ENCODE peak calls at places on chromosomes 3 and 15, in ten cellular contexts. R is mesenchymal stem cell, S is astrocyte, B is fibroblast of lung, N is thoracic aorta, A is psoas muscle, V is right lobe of liver, H is mucosa of descending colon, Q is GM23248, X is aorta. Z is an unnamed sample.

GRCh38 chr3:133280591-133280990 is 119.3 kb upstream of the BFSP2 start:
- DNase-seq in B (no peak), V (no peak), Q (no peak), H (no peak), R (no peak), A (no peak), X (no peak), N (no peak), S (no peak), Z (no peak)

GRCh38 chr15:100093211-100094126 is 248.3 kb downstream of the ADAMTS17 start:
- DNase-seq in A (no peak), B (peak; percentile 70), S (peak; percentile 88), R (peak; percentile 87), V (no peak), N (no peak), Q (no peak), H (no peak), X (no peak), Z (no peak)

GRCh38 chr3:78398401-78398800 is 1358.5 kb downstream of the ROBO2 start:
- DNase-seq in A (no peak), S (no peak), N (no peak), X (no peak), Q (no peak), B (no peak), R (no peak), H (no peak), V (no peak), Z (no peak)

GRCh38 chr3:106161236-106161635 is 292.4 kb upstream of the CBLB start:
- DNase-seq in V (no peak), Q (no peak), X (no peak), R (no peak), S (no peak), A (no peak), B (no peak), N (no peak), H (no peak), Z (no peak)

GRCh38 chr3:13513051-13513912 is 33.2 kb downstream of the HDAC11 start:
- DNase-seq in B (no peak), A (peak; percentile 61), R (no peak), V (no peak), S (peak; percentile 29), X (peak; percentile 42), N (no peak), H (no peak), Q (peak; percentile 87), Z (no peak)

GRCh38 chr3:122679085-122679466 is 1.6 kb upstream of the PARP14 start:
- DNase-seq in S (peak; percentile 47), X (peak; percentile 87), Q (peak; percentile 90), H (peak; percentile 92), V (peak; percentile 84), N (peak; percentile 76), R (peak; percentile 82), B (peak; percentile 84), A (peak; percentile 84), Z (peak; percentile 84)

GRCh38 chr15:64460737-64461576 is 579 bp downstream of the ZNF609 start:
- DNase-seq in X (peak; percentile 52), A (no peak), R (peak; percentile 87), Q (peak; percentile 91), S (peak; percentile 74), B (peak; percentile 85), N (no peak), H (peak; percentile 47), V (peak; percentile 55), Z (peak; percentile 41)

GRCh38 chr3:15284121-15284889 is 48.1 kb downstream of the SH3BP5 start:
- DNase-seq in S (peak; percentile 13), H (peak; percentile 63), A (no peak), Q (peak; percentile 61), N (no peak), X (no peak), B (peak; percentile 26), V (no peak), R (no peak), Z (peak; percentile 26)

GRCh38 chr3:136604961-136605360 is 147.2 kb downstream of the STAG1 start:
- DNase-seq in B (no peak), X (no peak), A (no peak), Q (no peak), N (no peak), S (peak; percentile 34), V (no peak), H (no peak), R (no peak), Z (no peak)

GRCh38 chr15:57418640-57419039 is 42.3 kb downstream of the CGNL1 start:
- DNase-seq in R (no peak), N (no peak), A (no peak), Q (peak; percentile 50), X (no peak), S (peak; percentile 26), V (peak; percentile 92), H (no peak), B (no peak), Z (no peak)

GRCh38 chr15:69161878-69162213 is 1.4 kb downstream of the GLCE start:
- DNase-seq in R (no peak), A (no peak), Q (no peak), V (no peak), N (no peak), B (no peak), S (no peak), X (no peak), H (no peak), Z (no peak)

GRCh38 chr3:105611304-105612192 is 244.8 kb downstream of the ALCAM start:
- DNase-seq in B (no peak), S (no peak), N (no peak), A (no peak), Q (no peak), R (no peak), V (no peak), X (no peak), H (peak; percentile 69), Z (no peak)

GRCh38 chr3:43014990-43015389 is 35.9 kb downstream of the GASK1A start:
- DNase-seq in V (no peak), A (no peak), B (no peak), H (no peak), R (no peak), N (no peak), X (no peak), S (no peak), Q (no peak), Z (no peak)
- H3K9me3 ChIP-seq in V (no peaks in the 10 kb centered on the region), A (no peaks in the 10 kb centered on the region), B (no peaks in the 10 kb centered on the region), H (peaks cover 3% of the 10 kb centered on the region), R (no peaks in the 10 kb centered on the region), N (no peaks in the 10 kb centered on the region), X (no peaks in the 10 kb centered on the region), S (peaks cover 11% of the 10 kb centered on the region), Q (no peaks in the 10 kb centered on the region), Z (no peaks in the 10 kb centered on the region)

GRCh38 chr3:38009807-38010591 is 19.4 kb downstream of the VILL start:
- DNase-seq in H (no peak), A (peak; percentile 35), N (no peak), R (no peak), X (peak; percentile 45), Q (no peak), S (no peak), V (no peak), B (no peak), Z (no peak)
- H3K4me3 ChIP-seq in H (no peak overlapping the region), A (no peak overlapping the region), N (no peak overlapping the region), R (no peak overlapping the region), X (no peak overlapping the region), Q (no peak overlapping the region), S (no peak overlapping the region), V (no peak overlapping the region), B (no peak overlapping the region), Z (no peak overlapping the region)

GRCh38 chr15:75361989-75362641 is 6.3 kb downstream of the MAN2C1 start:
- DNase-seq in B (no peak), R (no peak), A (no peak), S (no peak), N (no peak), X (peak; percentile 37), H (no peak), V (no peak), Q (no peak), Z (no peak)
- H3K36me3 ChIP-seq in B (peaks cover 36% of the 10 kb centered on the region), R (peaks cover 83% of the 10 kb centered on the region), A (peaks cover 100% of the 10 kb centered on the region), S (peaks cover 21% of the 10 kb centered on the region), N (peaks cover 52% of the 10 kb centered on the region), X (peaks cover 7% of the 10 kb centered on the region), H (no peaks in the 10 kb centered on the region), V (no peaks in the 10 kb centered on the region), Q (no peaks in the 10 kb centered on the region), Z (peaks cover 67% of the 10 kb centered on the region)

GRCh38 chr3:104178695-104179094 is 1188.0 kb upstream of the ALCAM start:
- DNase-seq in X (no peak), H (no peak), A (no peak), B (no peak), R (no peak), V (no peak), N (no peak), Q (peak; percentile 14), S (no peak), Z (no peak)

GRCh38 chr3:104180906-104181305 is 1185.8 kb upstream of the ALCAM start:
- DNase-seq in X (no peak), N (no peak), B (no peak), S (no peak), A (no peak), H (no peak), V (no peak), R (no peak), Q (peak; percentile 16), Z (no peak)

GRCh38 chr3:104176706-104177105 is 1190.0 kb upstream of the ALCAM start:
- DNase-seq in S (no peak), B (no peak), V (no peak), R (no peak), Q (no peak), N (no peak), H (no peak), X (no peak), A (no peak), Z (no peak)
- H3K9me3 ChIP-seq in S (no peaks in the 10 kb centered on the region), B (no peaks in the 10 kb centered on the region), V (no peaks in the 10 kb centered on the region), R (no peaks in the 10 kb centered on the region), Q (no peaks in the 10 kb centered on the region), N (no peaks in the 10 kb centered on the region), H (peaks cover 1% of the 10 kb centered on the region), X (no peaks in the 10 kb centered on the region), A (no peaks in the 10 kb centered on the region), Z (no peaks in the 10 kb centered on the region)

GRCh38 chr3:170364965-170365364 is 7.5 kb downstream of the SKIL start:
- DNase-seq in Q (no peak), B (no peak), N (no peak), X (no peak), A (no peak), H (no peak), R (no peak), V (no peak), S (no peak), Z (no peak)

GRCh38 chr3:170360476-170360875 is 3.0 kb downstream of the SKIL start:
- DNase-seq in R (no peak), X (no peak), N (no peak), A (no peak), B (peak; percentile 62), Q (no peak), V (no peak), S (no peak), H (no peak), Z (no peak)

GRCh38 chr3:170361711-170362110 is 4.2 kb downstream of the SKIL start:
- DNase-seq in R (no peak), Q (no peak), V (no peak), X (no peak), N (no peak), H (no peak), B (no peak), A (no peak), S (no peak), Z (no peak)

GRCh38 chr3:170360916-170361315 is 3.4 kb downstream of the SKIL start:
- DNase-seq in S (no peak), B (no peak), R (no peak), H (no peak), X (no peak), V (no peak), N (no peak), A (no peak), Q (no peak), Z (no peak)

GRCh38 chr3:170363471-170363994 is 6.0 kb downstream of the SKIL start:
- DNase-seq in H (no peak), V (no peak), N (no peak), R (no peak), A (no peak), Q (no peak), B (no peak), X (no peak), S (no peak), Z (no peak)
- H3K4me3 ChIP-seq in H (no peak overlapping the region), V (no peak overlapping the region), N (peak overlapping the region; percentile 45), R (no peak overlapping the region), A (peak overlapping the region; percentile 20), Q (peak overlapping the region; percentile 27), B (no peak overlapping the region), X (no peak overlapping the region), S (no peak overlapping the region), Z (no peak overlapping the region)